ENCODE peak calls at places on chromosomes 12 and 14, in five cellular contexts. One of them, this sample, is unnamed.

GRCh38 chr14:41960316-41960715 is 353.6 kb downstream of the LRFN5 start:
- DNase-seq in neural progenitor cell: no peak
- DNase-seq in A549: no peak
- DNase-seq in GM23248: peak
- DNase-seq in ascending aorta: no peak
- DNase-seq in this sample: no peak

GRCh38 chr14:50544911-50545310 is 12.5 kb upstream of the MAP4K5 start:
- DNase-seq in A549: no peak
- DNase-seq in GM23248: no peak
- DNase-seq in neural progenitor cell: no peak
- DNase-seq in ascending aorta: no peak
- DNase-seq in this sample: no peak

GRCh38 chr14:93525691-93526451 is 95.1 kb downstream of the UNC79 start:
- DNase-seq in neural progenitor cell: no peak
- DNase-seq in A549: no peak
- DNase-seq in ascending aorta: no peak
- DNase-seq in GM23248: peak
- DNase-seq in this sample: no peak

GRCh38 chr14:64410084-64410774 is 22.1 kb downstream of the MTHFD1 start:
- DNase-seq in GM23248: peak
- DNase-seq in ascending aorta: no peak
- DNase-seq in neural progenitor cell: peak
- DNase-seq in A549: peak
- DNase-seq in this sample: no peak

GRCh38 chr14:104072586-104072985 is 12.9 kb upstream of the ASPG start:
- DNase-seq in neural progenitor cell: no peak
- DNase-seq in ascending aorta: no peak
- DNase-seq in A549: no peak
- DNase-seq in GM23248: no peak
- DNase-seq in this sample: peak

GRCh38 chr12:116945901-116946550 is 35.3 kb downstream of the FBXW8 start:
- DNase-seq in GM23248: no peak
- DNase-seq in A549: no peak
- DNase-seq in ascending aorta: no peak
- DNase-seq in neural progenitor cell: no peak
- DNase-seq in this sample: no peak

GRCh38 chr12:17097674-17098073 is 491.7 kb upstream of the LMO3 start:
- DNase-seq in ascending aorta: no peak
- DNase-seq in neural progenitor cell: no peak
- DNase-seq in A549: no peak
- DNase-seq in GM23248: no peak
- DNase-seq in this sample: no peak

GRCh38 chr14:36553650-36554260 is 28.7 kb downstream of the NKX2-8 start:
- DNase-seq in ascending aorta: no peak
- DNase-seq in A549: peak
- DNase-seq in GM23248: peak
- DNase-seq in neural progenitor cell: peak
- DNase-seq in this sample: peak

GRCh38 chr14:96038920-96039632 is at the start of gene C14orf132:
- DNase-seq in neural progenitor cell: peak
- DNase-seq in A549: peak
- DNase-seq in GM23248: peak
- DNase-seq in ascending aorta: peak
- DNase-seq in this sample: no peak

GRCh38 chr14:105842105-105842504 is 315.7 kb downstream of the TMEM121 start:
- DNase-seq in A549: no peak
- DNase-seq in ascending aorta: no peak
- DNase-seq in neural progenitor cell: no peak
- DNase-seq in GM23248: no peak
- DNase-seq in this sample: no peak

GRCh38 chr14:92922883-92923743 is at the start of gene CHGA:
- DNase-seq in GM23248: peak
- DNase-seq in ascending aorta: no peak
- DNase-seq in neural progenitor cell: peak
- DNase-seq in A549: peak
- DNase-seq in this sample: no peak

GRCh38 chr12:65972149-65972548 is 147.9 kb downstream of the HMGA2 start:
- DNase-seq in GM23248: no peak
- DNase-seq in A549: no peak
- DNase-seq in ascending aorta: no peak
- DNase-seq in neural progenitor cell: no peak
- DNase-seq in this sample: no peak

GRCh38 chr14:53306926-53307325 is 153.8 kb upstream of the DDHD1 start:
- DNase-seq in GM23248: peak
- DNase-seq in neural progenitor cell: peak
- DNase-seq in A549: no peak
- DNase-seq in ascending aorta: no peak
- DNase-seq in this sample: no peak

GRCh38 chr12:122909442-122910288 is 13.7 kb upstream of the VPS37B start:
- DNase-seq in GM23248: no peak
- DNase-seq in neural progenitor cell: peak
- DNase-seq in ascending aorta: no peak
- DNase-seq in A549: no peak
- DNase-seq in this sample: no peak

GRCh38 chr12:22543246-22544037 is 900 bp downstream of the C2CD5 start:
- DNase-seq in ascending aorta: peak
- DNase-seq in GM23248: peak
- DNase-seq in neural progenitor cell: peak
- DNase-seq in A549: peak
- DNase-seq in this sample: peak

GRCh38 chr14:101481557-101481956 is 79.7 kb upstream of the DIO3 start:
- DNase-seq in ascending aorta: peak
- DNase-seq in A549: no peak
- DNase-seq in neural progenitor cell: no peak
- DNase-seq in GM23248: no peak
- DNase-seq in this sample: no peak

GRCh38 chr12:12718853-12719252 is 1.7 kb downstream of the CDKN1B start:
- DNase-seq in A549: peak
- DNase-seq in ascending aorta: no peak
- DNase-seq in GM23248: peak
- DNase-seq in neural progenitor cell: peak
- DNase-seq in this sample: no peak

GRCh38 chr12:12719496-12719895 is 2.3 kb downstream of the CDKN1B start:
- DNase-seq in neural progenitor cell: no peak
- DNase-seq in A549: peak
- DNase-seq in ascending aorta: no peak
- DNase-seq in GM23248: peak
- DNase-seq in this sample: no peak

GRCh38 chr12:12721251-12721689 is 4.1 kb downstream of the CDKN1B start:
- DNase-seq in A549: peak
- DNase-seq in neural progenitor cell: no peak
- DNase-seq in GM23248: peak
- DNase-seq in ascending aorta: no peak
- DNase-seq in this sample: no peak

GRCh38 chr12:12720637-12721250 is 3.6 kb downstream of the CDKN1B start:
- DNase-seq in neural progenitor cell: no peak
- DNase-seq in ascending aorta: no peak
- DNase-seq in A549: peak
- DNase-seq in GM23248: peak
- DNase-seq in this sample: no peak

GRCh38 chr12:12720052-12720451 is 2.9 kb downstream of the CDKN1B start:
- DNase-seq in neural progenitor cell: no peak
- DNase-seq in GM23248: peak
- DNase-seq in ascending aorta: no peak
- DNase-seq in A549: peak
- DNase-seq in this sample: no peak
- H3K4me3 ChIP-seq in neural progenitor cell: peak
- H3K4me3 ChIP-seq in GM23248: peak
- H3K4me3 ChIP-seq in ascending aorta: peak
- H3K4me3 ChIP-seq in A549: peak
- H3K4me3 ChIP-seq in this sample: peak

DNA sequence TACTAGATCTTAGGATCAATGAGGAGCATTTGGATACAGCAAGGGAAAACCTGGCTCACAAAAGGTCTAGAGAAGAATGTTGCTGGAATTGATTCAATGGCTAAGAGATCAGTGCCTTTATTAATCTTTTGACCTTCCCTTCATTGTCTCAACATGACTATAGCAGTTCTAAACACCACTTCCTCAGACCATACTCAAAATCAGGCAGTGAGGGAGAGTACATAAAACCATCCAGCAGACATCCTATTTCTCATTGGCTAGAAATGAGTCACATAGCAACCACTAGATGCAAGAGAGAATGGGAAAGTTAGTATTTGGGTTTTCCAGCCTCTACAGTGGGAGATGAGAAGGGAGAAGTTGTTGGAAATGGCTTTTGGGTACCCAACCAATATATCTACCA is 151.4 kb upstream of the NUDT4 start:
- DNase-seq in neural progenitor cell: no peak
- DNase-seq in GM23248: peak
- DNase-seq in ascending aorta: no peak
- DNase-seq in A549: no peak
- DNase-seq in this sample: no peak
- H3K4me3 ChIP-seq in neural progenitor cell: no peak
- H3K4me3 ChIP-seq in GM23248: no peak
- H3K4me3 ChIP-seq in ascending aorta: no peak
- H3K4me3 ChIP-seq in A549: no peak
- H3K4me3 ChIP-seq in this sample: no peak

DNA sequence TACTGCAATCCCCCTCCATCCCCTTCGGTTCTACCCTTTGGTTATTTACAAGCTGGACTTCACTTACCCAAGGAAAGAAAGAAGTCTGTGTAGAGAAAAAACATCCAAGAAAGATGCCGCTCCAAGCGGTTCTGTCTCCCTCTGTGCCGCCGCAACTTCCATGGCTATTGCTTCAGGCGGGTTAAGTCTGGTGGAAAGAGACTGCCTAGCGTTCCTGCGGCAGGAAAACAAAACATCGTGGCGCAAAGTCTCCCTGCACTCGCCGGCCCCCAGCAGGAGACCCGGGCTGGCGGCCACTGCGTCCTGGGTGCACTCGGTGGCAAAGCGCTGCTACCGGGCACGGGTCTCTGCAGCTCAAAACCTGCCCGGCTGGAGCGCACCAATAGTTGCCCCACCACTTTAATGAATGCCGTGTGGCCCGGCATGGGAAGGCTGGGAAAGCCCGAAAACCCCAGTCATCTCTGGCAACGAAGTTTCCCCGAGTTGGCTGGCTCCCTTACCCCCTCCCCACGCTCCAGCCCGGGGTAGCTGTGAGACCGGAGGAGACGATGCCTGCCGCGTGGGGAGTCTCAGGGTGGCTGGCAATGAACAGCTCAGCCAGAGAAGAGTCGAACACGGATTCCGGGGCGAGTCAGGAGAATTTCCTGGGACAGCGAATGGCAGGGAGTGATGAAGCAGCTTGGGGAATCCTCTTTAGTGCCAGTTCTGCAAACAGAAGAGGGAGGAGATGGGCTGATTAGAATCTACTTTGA is 3.5 kb upstream of the KCNK10 start:
- DNase-seq in neural progenitor cell: peak
- DNase-seq in A549: no peak
- DNase-seq in ascending aorta: no peak
- DNase-seq in GM23248: no peak
- DNase-seq in this sample: no peak
- H3K4me3 ChIP-seq in neural progenitor cell: peak
- H3K4me3 ChIP-seq in A549: no peak
- H3K4me3 ChIP-seq in ascending aorta: no peak
- H3K4me3 ChIP-seq in GM23248: no peak
- H3K4me3 ChIP-seq in this sample: no peak

GRCh38 chr12:7947011-7947410 is 11.0 kb upstream of the SLC2A3 start:
- DNase-seq in A549: no peak
- DNase-seq in GM23248: no peak
- DNase-seq in neural progenitor cell: no peak
- DNase-seq in ascending aorta: no peak
- DNase-seq in this sample: no peak
- H3K4me3 ChIP-seq in A549: no peak
- H3K4me3 ChIP-seq in GM23248: no peak
- H3K4me3 ChIP-seq in neural progenitor cell: no peak
- H3K4me3 ChIP-seq in ascending aorta: no peak
- H3K4me3 ChIP-seq in this sample: no peak

GRCh38 chr14:76762617-76763361 is 1.5 kb downstream of the VASH1 start:
- DNase-seq in ascending aorta: no peak
- DNase-seq in A549: no peak
- DNase-seq in neural progenitor cell: no peak
- DNase-seq in GM23248: peak
- DNase-seq in this sample: no peak

GRCh38 chr14:76760331-76761197 is 704 bp upstream of the VASH1 start:
- DNase-seq in ascending aorta: no peak
- DNase-seq in A549: no peak
- DNase-seq in neural progenitor cell: no peak
- DNase-seq in GM23248: no peak
- DNase-seq in this sample: no peak

GRCh38 chr14:76761198-76761848 is at the start of gene VASH1:
- DNase-seq in ascending aorta: no peak
- DNase-seq in GM23248: peak
- DNase-seq in A549: peak
- DNase-seq in neural progenitor cell: peak
- DNase-seq in this sample: peak

GRCh38 chr14:76763362-76764041 is 2.2 kb downstream of the VASH1 start:
- DNase-seq in A549: no peak
- DNase-seq in GM23248: peak
- DNase-seq in neural progenitor cell: no peak
- DNase-seq in ascending aorta: no peak
- DNase-seq in this sample: no peak

GRCh38 chr14:76761849-76762616 is 765 bp downstream of the VASH1 start:
- DNase-seq in ascending aorta: no peak
- DNase-seq in GM23248: peak
- DNase-seq in neural progenitor cell: no peak
- DNase-seq in A549: no peak
- DNase-seq in this sample: no peak
- H3K4me3 ChIP-seq in ascending aorta: peak
- H3K4me3 ChIP-seq in GM23248: peak
- H3K4me3 ChIP-seq in neural progenitor cell: peak
- H3K4me3 ChIP-seq in A549: peak
- H3K4me3 ChIP-seq in this sample: peak

GRCh38 chr12:25058619-25059018 is 109.7 kb upstream of the BCAT1 start:
- DNase-seq in GM23248: no peak
- DNase-seq in neural progenitor cell: no peak
- DNase-seq in ascending aorta: no peak
- DNase-seq in A549: no peak
- DNase-seq in this sample: no peak

GRCh38 chr12:25056011-25056410 is 107.1 kb upstream of the BCAT1 start:
- DNase-seq in ascending aorta: no peak
- DNase-seq in GM23248: no peak
- DNase-seq in A549: no peak
- DNase-seq in neural progenitor cell: no peak
- DNase-seq in this sample: no peak

GRCh38 chr12:25056486-25057130 is 107.7 kb upstream of the BCAT1 start:
- DNase-seq in neural progenitor cell: no peak
- DNase-seq in ascending aorta: no peak
- DNase-seq in A549: no peak
- DNase-seq in GM23248: no peak
- DNase-seq in this sample: no peak

GRCh38 chr12:25054783-25055144 is 105.9 kb upstream of the BCAT1 start:
- DNase-seq in neural progenitor cell: no peak
- DNase-seq in ascending aorta: no peak
- DNase-seq in A549: no peak
- DNase-seq in GM23248: peak
- DNase-seq in this sample: no peak

GRCh38 chr12:25058012-25058411 is 109.1 kb upstream of the BCAT1 start:
- DNase-seq in A549: no peak
- DNase-seq in neural progenitor cell: no peak
- DNase-seq in ascending aorta: no peak
- DNase-seq in GM23248: no peak
- DNase-seq in this sample: no peak
- H3K4me3 ChIP-seq in A549: no peak
- H3K4me3 ChIP-seq in neural progenitor cell: no peak
- H3K4me3 ChIP-seq in ascending aorta: no peak
- H3K4me3 ChIP-seq in GM23248: no peak
- H3K4me3 ChIP-seq in this sample: no peak